ENCODE peak calls at places on chromosomes 13 and 19, in five cellular contexts. C is tibial nerve, J is AG09309, D is cardiac fibroblast, H is bronchial epithelial cell. A is an unnamed sample.

GRCh38 chr13:66992183-66992582 is 238.0 kb downstream of the PCDH9 start:
- DNase-seq in C (no peak), J (no peak), D (peak), H (peak), A (peak)

GRCh38 chr13:111139874-111140561 is 24.9 kb downstream of the ARHGEF7 start:
- DNase-seq in C (no peak), J (no peak), D (no peak), H (no peak), A (no peak)

GRCh38 chr19:18710986-18711751 is 27.7 kb downstream of the CRTC1 start:
- DNase-seq in C (peak), J (no peak), D (no peak), H (no peak), A (peak)

GRCh38 chr13:45333251-45333972 is 7.6 kb downstream of the TPT1 start:
- DNase-seq in C (no peak), J (no peak), D (no peak), H (no peak), A (no peak)

GRCh38 chr19:11435833-11436313 is 438 bp downstream of the PRKCSH start:
- DNase-seq in C (no peak), J (no peak), D (no peak), H (peak), A (no peak)

GRCh38 chr13:50444726-50445125 is 398.8 kb downstream of the DLEU7 start:
- DNase-seq in C (no peak), J (no peak), D (no peak), H (no peak), A (no peak)

GRCh38 chr13:93368296-93368695 is 141.7 kb downstream of the GPC6 start:
- DNase-seq in C (no peak), J (no peak), D (no peak), H (no peak), A (no peak)

GRCh38 chr19:52527134-52527953 is at the start of gene ZNF808:
- DNase-seq in C (peak), J (peak), D (peak), H (peak), A (peak)

GRCh38 chr19:16627194-16627927 is 643 bp downstream of the MED26 start:
- DNase-seq in C (no peak), J (no peak), D (peak), H (no peak), A (no peak)

GRCh38 chr13:77554079-77554478 is 18.6 kb downstream of the SCEL start:
- DNase-seq in C (no peak), J (no peak), D (no peak), H (peak), A (no peak)

GRCh38 chr13:108266316-108266936 is 3.1 kb upstream of the TNFSF13B start:
- DNase-seq in C (no peak), J (no peak), D (no peak), H (no peak), A (no peak)

GRCh38 chr19:42683917-42684513 is 56.3 kb downstream of the PSG3 start:
- DNase-seq in C (peak), J (no peak), D (peak), H (peak), A (no peak)

GRCh38 chr19:15551183-15552004 is 43.1 kb downstream of the CYP4F22 start:
- DNase-seq in C (no peak), J (no peak), D (peak), H (no peak), A (no peak)

GRCh38 chr19:16649734-16650133 is 10.2 kb downstream of the SMIM7 start:
- DNase-seq in C (no peak), J (no peak), D (peak), H (no peak), A (no peak)

GRCh38 chr13:113468461-113469147 is 15.3 kb upstream of the ADPRHL1 start:
- DNase-seq in C (no peak), J (no peak), D (no peak), H (no peak), A (no peak)

GRCh38 chr19:5213667-5214066 is 126.9 kb downstream of the PTPRS start:
- DNase-seq in C (no peak), J (no peak), D (no peak), H (no peak), A (no peak)

GRCh38 chr13:103386341-103386740 is 320.1 kb upstream of the SLC10A2 start:
- DNase-seq in C (no peak), J (no peak), D (peak), H (peak), A (peak)

GRCh38 chr19:34214040-34214439 is 40.3 kb upstream of the GARRE1 start:
- DNase-seq in C (no peak), J (no peak), D (no peak), H (no peak), A (no peak)

GRCh38 chr19:18456974-18457373 is 19.0 kb upstream of the ISYNA1 start:
- DNase-seq in C (peak), J (no peak), D (no peak), H (no peak), A (no peak)

GRCh38 chr19:31105761-31106160 is 243.5 kb downstream of the TSHZ3 start:
- DNase-seq in C (no peak), J (no peak), D (no peak), H (no peak), A (no peak)
- H3K4me3 ChIP-seq in C (no peak), J (no peak), D (no peak), H (no peak), A (no peak)

GRCh38 chr13:31543190-31543589 is 196.1 kb upstream of the RXFP2 start:
- DNase-seq in C (no peak), J (no peak), D (no peak), H (no peak), A (no peak)

GRCh38 chr13:31540316-31540715 is 199.0 kb upstream of the RXFP2 start:
- DNase-seq in C (no peak), J (no peak), D (peak), H (peak), A (no peak)

GRCh38 chr13:31538067-31539042 is 201.0 kb upstream of the RXFP2 start:
- DNase-seq in C (no peak), J (no peak), D (peak), H (peak), A (no peak)
- H3K4me3 ChIP-seq in C (no peak), J (no peak), D (no peak), H (no peak), A (no peak)

GRCh38 chr19:38321646-38322323 is 2.1 kb downstream of the KCNK6 start:
- DNase-seq in C (no peak), J (peak), D (peak), H (peak), A (no peak)
- H3K4me3 ChIP-seq in C (peak), J (peak), D (peak), H (peak), A (no peak)

GRCh38 chr19:1447565-1447903 is 2.4 kb upstream of the APC2 start:
- DNase-seq in C (no peak), J (no peak), D (no peak), H (no peak), A (no peak)

GRCh38 chr19:1445185-1445931 is 4.6 kb upstream of the APC2 start:
- DNase-seq in C (peak), J (no peak), D (peak), H (peak), A (no peak)

GRCh38 chr19:1447944-1448343 is 2.0 kb upstream of the APC2 start:
- DNase-seq in C (no peak), J (no peak), D (no peak), H (no peak), A (no peak)

GRCh38 chr19:1445932-1446712 is 3.8 kb upstream of the APC2 start:
- DNase-seq in C (no peak), J (no peak), D (no peak), H (no peak), A (no peak)

GRCh38 chr19:1446713-1447564 is 3.0 kb upstream of the APC2 start:
- DNase-seq in C (no peak), J (no peak), D (no peak), H (no peak), A (no peak)
- H3K4me3 ChIP-seq in C (peak), J (no peak), D (no peak), H (no peak), A (peak)

GRCh38 chr13:40590112-40590862 is 76.2 kb downstream of the FOXO1 start:
- DNase-seq in C (no peak), J (no peak), D (no peak), H (no peak), A (no peak)
- H3K4me3 ChIP-seq in C (no peak), J (no peak), D (no peak), H (no peak), A (no peak)

DNA sequence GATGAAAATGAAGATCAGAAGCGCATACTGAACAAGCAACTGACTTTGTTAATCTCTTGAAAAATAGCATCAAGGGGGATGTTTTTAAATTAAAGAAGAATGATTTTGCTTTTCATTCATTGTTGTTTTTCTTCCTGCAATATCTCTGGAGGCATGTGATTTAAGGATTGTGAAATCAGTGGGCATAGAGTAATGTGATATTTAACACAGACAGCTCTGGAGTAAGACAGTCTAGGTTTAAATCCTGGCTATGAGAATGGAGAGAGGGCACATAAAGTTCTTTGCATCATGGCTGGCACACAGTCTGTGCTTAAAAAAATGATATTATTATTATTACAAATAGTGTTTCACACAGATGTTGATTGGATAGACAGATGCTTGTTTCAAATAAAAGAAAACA is 243.1 kb upstream of the NBEA start:
- DNase-seq in C (no peak), J (no peak), D (peak), H (peak), A (no peak)
- H3K4me3 ChIP-seq in C (no peak), J (no peak), D (no peak), H (no peak), A (no peak)

GRCh38 chr13:48189122-48189521 is 43.9 kb upstream of the ITM2B start:
- DNase-seq in C (no peak), J (no peak), D (no peak), H (no peak), A (no peak)
- H3K4me3 ChIP-seq in C (no peak), J (no peak), D (no peak), H (no peak), A (no peak)

GRCh38 chr19:21921691-21922180 is 85.8 kb upstream of the ZNF43 start:
- DNase-seq in C (no peak), J (no peak), D (no peak), H (no peak), A (no peak)

DNA sequence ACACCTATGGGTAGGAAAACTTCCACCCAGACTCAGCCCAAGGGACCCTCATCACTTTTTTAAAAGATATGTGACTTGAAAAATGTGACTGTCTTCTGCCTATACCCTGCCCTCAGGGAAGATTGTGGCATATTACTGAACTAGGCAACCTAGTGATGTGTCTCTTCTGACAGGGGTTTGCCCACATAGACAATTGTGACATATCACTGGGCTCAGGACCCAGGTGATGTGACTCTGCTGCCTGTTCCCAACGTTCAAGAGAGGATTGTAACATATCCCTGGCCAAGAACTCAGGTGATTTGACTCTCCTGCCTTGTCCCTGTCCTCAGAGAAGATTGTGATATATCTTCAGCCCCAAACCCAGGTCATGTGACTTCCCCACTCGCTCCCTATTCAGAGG is 86.3 kb upstream of the ZNF43 start:
- DNase-seq in C (no peak), J (no peak), D (no peak), H (no peak), A (no peak)
- H3K4me3 ChIP-seq in C (no peak), J (no peak), D (no peak), H (no peak), A (no peak)

A was measured in skeletal muscle cell.